ENCODE peak calls at places on chromosomes 7 and 10, in seven cellular contexts. U, W, T, F, A, D and X are unnamed samples.
A peak's percentile ranks its signal among the peaks of the same experiment; 100 is the strongest.

GRCh38 chr10:79081353-79082034 is 12.7 kb downstream of the ZMIZ1 start:
- DNase-seq in D (peak; percentile 61), W (no peak), T (no peak), U (peak; percentile 91), A (no peak), F (no peak), X (no peak)

GRCh38 chr7:157412021-157412443 is 75.2 kb downstream of the DNAJB6 start:
- DNase-seq in F (peak; percentile 30), D (no peak), U (peak; percentile 83), A (no peak), W (no peak), T (no peak), X (no peak)

GRCh38 chr10:121681982-121682687 is 83.9 kb upstream of the FGFR2 start:
- DNase-seq in D (no peak), A (no peak), T (peak; percentile 16), U (no peak), F (no peak), W (no peak), X (no peak)

GRCh38 chr10:81820418-81820817 is 54.6 kb upstream of the NRG3 start:
- DNase-seq in U (no peak), W (no peak), T (no peak), F (no peak), D (no peak), A (no peak), X (no peak)

GRCh38 chr10:61841338-61841875 is 60.1 kb upstream of the ARID5B start:
- DNase-seq in D (no peak), A (no peak), T (no peak), U (no peak), F (no peak), W (no peak), X (no peak)

GRCh38 chr10:126171555-126171954 is 216.7 kb downstream of the ADAM12 start:
- DNase-seq in D (no peak), T (no peak), A (no peak), W (no peak), F (no peak), U (peak; percentile 90), X (no peak)

GRCh38 chr10:50740351-50740688 is 584 bp downstream of the ASAH2B start:
- DNase-seq in U (peak; percentile 85), D (peak; percentile 13), A (no peak), W (no peak), F (peak; percentile 1), T (peak; percentile 5), X (no peak)

GRCh38 chr10:128851726-128852125 is 615.3 kb upstream of the MGMT start:
- DNase-seq in U (no peak), W (no peak), D (no peak), A (no peak), F (no peak), T (no peak), X (no peak)

GRCh38 chr10:102279104-102279503 is 33.8 kb downstream of the GBF1 start:
- DNase-seq in U (no peak), A (no peak), T (no peak), W (no peak), D (no peak), F (no peak), X (no peak)

GRCh38 chr10:56722912-56723311 is 361.9 kb upstream of the ZWINT start:
- DNase-seq in F (no peak), D (no peak), W (no peak), U (no peak), A (no peak), T (no peak), X (no peak)

GRCh38 chr7:83646027-83646426 is 2.9 kb downstream of the SEMA3E start:
- DNase-seq in F (no peak), U (no peak), W (no peak), A (no peak), T (no peak), D (no peak), X (no peak)

GRCh38 chr7:131327049-131327625 is 539 bp upstream of the MKLN1 start:
- DNase-seq in W (no peak), F (peak; percentile 33), U (peak; percentile 49), T (peak; percentile 52), D (no peak), A (no peak), X (no peak)

GRCh38 chr10:46282460-46283216 is 4.2 kb upstream of the ANTXRL start:
- DNase-seq in A (peak; percentile 90), T (peak; percentile 78), F (peak; percentile 20), U (peak; percentile 18), D (peak; percentile 89), W (no peak), X (peak; percentile 54)

GRCh38 chr10:18312385-18313145 is 172.3 kb downstream of the CACNB2 start:
- DNase-seq in W (no peak), A (no peak), T (peak; percentile 29), F (peak; percentile 36), D (no peak), U (peak; percentile 6), X (no peak)

GRCh38 chr10:59096631-59097030 is 79.8 kb upstream of the PHYHIPL start:
- DNase-seq in T (no peak), A (no peak), W (no peak), D (no peak), U (no peak), F (no peak), X (no peak)

GRCh38 chr7:155919400-155920067 is 107.3 kb upstream of the SHH start:
- DNase-seq in D (no peak), T (no peak), U (no peak), W (no peak), F (no peak), A (no peak), X (no peak)

GRCh38 chr7:129969881-129970446 is 17.2 kb upstream of the UBE2H start:
- DNase-seq in A (no peak), T (no peak), U (peak; percentile 67), D (no peak), W (no peak), F (peak; percentile 84), X (no peak)

DNA sequence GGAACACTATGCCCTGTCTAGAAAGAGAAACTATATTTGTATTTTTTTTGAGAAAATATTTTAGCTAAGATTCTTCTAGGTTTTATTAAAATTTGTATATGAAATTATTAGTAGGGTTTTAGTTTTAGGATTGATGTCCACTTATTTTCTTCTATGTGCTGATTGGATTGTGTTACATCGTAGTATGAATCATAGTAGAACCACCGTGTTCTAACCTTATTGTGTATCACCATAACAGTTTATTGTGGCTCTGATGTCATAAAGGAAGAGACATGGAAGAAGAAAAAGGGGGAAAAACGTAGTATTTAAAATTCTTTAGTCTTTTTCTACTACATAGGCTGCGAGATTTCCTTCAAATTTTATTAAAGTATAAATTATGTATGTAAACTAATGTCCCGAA is 1.9 kb downstream of the AGBL3 start:
- DNase-seq in F (no peak), T (no peak), W (no peak), A (no peak), U (no peak), D (no peak), X (no peak)
- H3K27ac ChIP-seq in F (no peak overlapping the region), T (no peak overlapping the region), W (no peak overlapping the region), A (no peak overlapping the region), U (no peak overlapping the region), D (no peak overlapping the region), X (no peak overlapping the region)

DNA sequence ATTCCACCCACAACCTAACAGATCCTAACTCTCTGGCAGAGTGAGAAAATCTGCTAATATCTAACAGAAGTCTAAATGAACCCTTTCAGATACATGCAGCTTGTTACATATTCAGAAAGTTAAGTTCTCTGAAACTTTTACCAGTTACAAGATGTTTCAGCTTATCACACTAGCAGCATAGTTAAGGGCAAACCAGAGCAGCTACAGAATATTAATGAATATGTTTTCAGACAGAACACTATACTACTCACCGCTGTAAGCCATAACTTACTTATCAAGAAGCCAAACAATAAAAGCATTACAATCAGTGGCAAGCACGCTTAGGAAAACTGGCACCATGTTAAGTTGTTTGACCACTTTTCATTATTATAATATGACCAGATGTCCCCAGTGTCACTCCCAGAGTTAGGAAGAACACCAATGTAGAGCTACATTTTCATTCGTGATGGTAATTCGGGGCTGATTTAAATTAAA is 2.7 kb downstream of the ITGB1 start:
- DNase-seq in A (no peak), W (no peak), D (no peak), T (no peak), F (no peak), U (no peak), X (no peak)
- H3K27ac ChIP-seq in A (no peak overlapping the region), W (no peak overlapping the region), D (no peak overlapping the region), T (peak overlapping the region; percentile 93), F (no peak overlapping the region), U (peak overlapping the region; percentile 98), X (no peak overlapping the region)

GRCh38 chr10:95281206-95281605 is 9.6 kb downstream of the PDLIM1 start:
- DNase-seq in A (no peak), W (no peak), D (no peak), T (no peak), F (no peak), U (no peak), X (no peak)
- H3K27ac ChIP-seq in A (no peak overlapping the region), W (no peak overlapping the region), D (no peak overlapping the region), T (peak overlapping the region; percentile 50), F (peak overlapping the region; percentile 13), U (no peak overlapping the region), X (no peak overlapping the region)

DNA sequence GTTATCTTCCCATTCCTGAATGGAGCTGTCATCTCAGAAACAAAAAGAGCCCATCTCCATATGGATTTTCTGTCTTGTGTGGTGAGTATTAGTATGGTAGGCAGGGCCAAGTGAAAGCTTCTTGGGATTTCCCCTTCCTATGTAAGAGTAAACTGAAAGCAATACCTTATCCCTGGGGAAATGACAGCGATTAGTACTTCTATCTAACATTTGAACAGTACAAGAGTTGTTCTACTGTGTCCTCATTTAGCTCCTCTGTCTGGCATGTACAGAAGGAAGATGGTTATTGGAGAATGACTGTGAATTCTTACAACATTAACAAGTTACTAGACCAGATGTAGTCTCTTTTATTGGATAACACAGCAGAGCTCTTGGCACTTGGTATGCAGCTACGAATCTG is 17.9 kb upstream of the TRIL start:
- DNase-seq in U (no peak), A (no peak), F (no peak), W (no peak), D (no peak), T (no peak), X (no peak)
- H3K27ac ChIP-seq in U (no peak overlapping the region), A (no peak overlapping the region), F (no peak overlapping the region), W (no peak overlapping the region), D (no peak overlapping the region), T (no peak overlapping the region), X (no peak overlapping the region)